ENCODE peak calls at places on chromosomes 12 and 14, in ten cellular contexts. One of them, this sample, is unnamed.

GRCh38 chr12:75724913-75725312 is 213.5 kb upstream of the KRR1 start:
- DNase-seq in activated T-cell treated with anti-CD3 and anti-CD28 coated beads, Interleukin-2, amount 50 U/mL, for 1 hour: no peak
- DNase-seq in glomerular endothelial cell: no peak
- DNase-seq in PC-3: peak
- DNase-seq in fibroblast of villous mesenchyme: peak
- DNase-seq in iris pigment epithelial cell: peak
- DNase-seq in posterior cingulate gyrus: no peak
- DNase-seq in putamen: no peak
- DNase-seq in NCI-H1092: peak
- DNase-seq in D341Med: no peak
- DNase-seq in this sample: no peak

GRCh38 chr14:24196071-24197061 is 1.1 kb upstream of the TM9SF1 start:
- DNase-seq in glomerular endothelial cell: no peak
- DNase-seq in PC-3: peak
- DNase-seq in putamen: no peak
- DNase-seq in NCI-H1092: no peak
- DNase-seq in activated T-cell treated with anti-CD3 and anti-CD28 coated beads, Interleukin-2, amount 50 U/mL, for 1 hour: no peak
- DNase-seq in fibroblast of villous mesenchyme: peak
- DNase-seq in D341Med: no peak
- DNase-seq in posterior cingulate gyrus: no peak
- DNase-seq in iris pigment epithelial cell: peak
- DNase-seq in this sample: no peak

GRCh38 chr12:1318327-1319031 is 275.9 kb downstream of the FBXL14 start:
- DNase-seq in posterior cingulate gyrus: no peak
- DNase-seq in fibroblast of villous mesenchyme: peak
- DNase-seq in glomerular endothelial cell: no peak
- DNase-seq in NCI-H1092: peak
- DNase-seq in activated T-cell treated with anti-CD3 and anti-CD28 coated beads, Interleukin-2, amount 50 U/mL, for 1 hour: no peak
- DNase-seq in D341Med: peak
- DNase-seq in putamen: peak
- DNase-seq in iris pigment epithelial cell: peak
- DNase-seq in PC-3: peak
- DNase-seq in this sample: no peak

GRCh38 chr12:123934016-123934620 is 38.5 kb downstream of the CCDC92 start:
- DNase-seq in D341Med: no peak
- DNase-seq in putamen: no peak
- DNase-seq in activated T-cell treated with anti-CD3 and anti-CD28 coated beads, Interleukin-2, amount 50 U/mL, for 1 hour: no peak
- DNase-seq in fibroblast of villous mesenchyme: no peak
- DNase-seq in posterior cingulate gyrus: no peak
- DNase-seq in iris pigment epithelial cell: no peak
- DNase-seq in PC-3: no peak
- DNase-seq in NCI-H1092: no peak
- DNase-seq in glomerular endothelial cell: no peak
- DNase-seq in this sample: no peak

GRCh38 chr14:92890830-92891598 is 31.9 kb upstream of the CHGA start:
- DNase-seq in activated T-cell treated with anti-CD3 and anti-CD28 coated beads, Interleukin-2, amount 50 U/mL, for 1 hour: no peak
- DNase-seq in posterior cingulate gyrus: no peak
- DNase-seq in fibroblast of villous mesenchyme: no peak
- DNase-seq in putamen: no peak
- DNase-seq in PC-3: peak
- DNase-seq in iris pigment epithelial cell: no peak
- DNase-seq in glomerular endothelial cell: no peak
- DNase-seq in D341Med: no peak
- DNase-seq in NCI-H1092: peak
- DNase-seq in this sample: no peak

GRCh38 chr12:29255061-29255460 is 106.0 kb downstream of the FAR2 start:
- DNase-seq in activated T-cell treated with anti-CD3 and anti-CD28 coated beads, Interleukin-2, amount 50 U/mL, for 1 hour: no peak
- DNase-seq in iris pigment epithelial cell: no peak
- DNase-seq in D341Med: no peak
- DNase-seq in NCI-H1092: no peak
- DNase-seq in fibroblast of villous mesenchyme: no peak
- DNase-seq in posterior cingulate gyrus: no peak
- DNase-seq in putamen: no peak
- DNase-seq in PC-3: no peak
- DNase-seq in glomerular endothelial cell: no peak
- DNase-seq in this sample: no peak

GRCh38 chr12:12724421-12725085 is 7.4 kb downstream of the CDKN1B start:
- DNase-seq in posterior cingulate gyrus: no peak
- DNase-seq in activated T-cell treated with anti-CD3 and anti-CD28 coated beads, Interleukin-2, amount 50 U/mL, for 1 hour: no peak
- DNase-seq in putamen: no peak
- DNase-seq in NCI-H1092: no peak
- DNase-seq in D341Med: no peak
- DNase-seq in fibroblast of villous mesenchyme: peak
- DNase-seq in glomerular endothelial cell: no peak
- DNase-seq in PC-3: peak
- DNase-seq in iris pigment epithelial cell: no peak
- DNase-seq in this sample: no peak

GRCh38 chr12:99224237-99224636 is 423.3 kb upstream of the GARIN6 start:
- DNase-seq in NCI-H1092: no peak
- DNase-seq in D341Med: no peak
- DNase-seq in activated T-cell treated with anti-CD3 and anti-CD28 coated beads, Interleukin-2, amount 50 U/mL, for 1 hour: no peak
- DNase-seq in glomerular endothelial cell: no peak
- DNase-seq in iris pigment epithelial cell: no peak
- DNase-seq in PC-3: no peak
- DNase-seq in fibroblast of villous mesenchyme: no peak
- DNase-seq in putamen: no peak
- DNase-seq in posterior cingulate gyrus: no peak
- DNase-seq in this sample: no peak

GRCh38 chr12:104501641-104502040 is 44.9 kb downstream of the CHST11 start:
- DNase-seq in fibroblast of villous mesenchyme: no peak
- DNase-seq in activated T-cell treated with anti-CD3 and anti-CD28 coated beads, Interleukin-2, amount 50 U/mL, for 1 hour: no peak
- DNase-seq in NCI-H1092: no peak
- DNase-seq in putamen: no peak
- DNase-seq in D341Med: no peak
- DNase-seq in posterior cingulate gyrus: no peak
- DNase-seq in iris pigment epithelial cell: no peak
- DNase-seq in PC-3: no peak
- DNase-seq in glomerular endothelial cell: no peak
- DNase-seq in this sample: no peak

GRCh38 chr12:4719821-4720636 is at the start of gene GALNT8:
- DNase-seq in activated T-cell treated with anti-CD3 and anti-CD28 coated beads, Interleukin-2, amount 50 U/mL, for 1 hour: no peak
- DNase-seq in NCI-H1092: no peak
- DNase-seq in fibroblast of villous mesenchyme: no peak
- DNase-seq in putamen: no peak
- DNase-seq in glomerular endothelial cell: no peak
- DNase-seq in posterior cingulate gyrus: no peak
- DNase-seq in PC-3: peak
- DNase-seq in D341Med: no peak
- DNase-seq in iris pigment epithelial cell: no peak
- DNase-seq in this sample: no peak

GRCh38 chr14:81453166-81453766 is 53.1 kb upstream of the STON2 start:
- DNase-seq in activated T-cell treated with anti-CD3 and anti-CD28 coated beads, Interleukin-2, amount 50 U/mL, for 1 hour: peak
- DNase-seq in iris pigment epithelial cell: peak
- DNase-seq in posterior cingulate gyrus: peak
- DNase-seq in NCI-H1092: peak
- DNase-seq in putamen: peak
- DNase-seq in fibroblast of villous mesenchyme: peak
- DNase-seq in PC-3: peak
- DNase-seq in glomerular endothelial cell: no peak
- DNase-seq in D341Med: peak
- DNase-seq in this sample: peak

GRCh38 chr12:130120012-130120805 is 42.1 kb upstream of the FZD10 start:
- DNase-seq in D341Med: no peak
- DNase-seq in NCI-H1092: no peak
- DNase-seq in glomerular endothelial cell: no peak
- DNase-seq in activated T-cell treated with anti-CD3 and anti-CD28 coated beads, Interleukin-2, amount 50 U/mL, for 1 hour: no peak
- DNase-seq in posterior cingulate gyrus: no peak
- DNase-seq in PC-3: no peak
- DNase-seq in fibroblast of villous mesenchyme: no peak
- DNase-seq in iris pigment epithelial cell: no peak
- DNase-seq in putamen: no peak
- DNase-seq in this sample: no peak

This sample was measured in occipital lobe.